ENCODE peak calls at places on chromosomes 4 and X, in six cellular contexts. One of them, this sample, is unnamed.

GRCh38 chr4:55398461-55398860 is 2.7 kb downstream of the TMEM165 start:
- DNase-seq in NCI-H2029: no peak
- DNase-seq in activated naive CD8-positive, alpha-beta T cell treated with anti-CD3 and anti-CD28 coated beads, Interleukin-2, amount 50 U/mL, for 24 hours: no peak
- DNase-seq in activated CD8-positive, alpha-beta memory T cell treated with anti-CD3 and anti-CD28 coated beads, Interleukin-2, amount 50 U/mL, for 48 hours: no peak
- DNase-seq in Calu3: no peak
- DNase-seq in HCT116: no peak
- DNase-seq in this sample: no peak

GRCh38 chrX:38991656-38992558 is 190.6 kb downstream of the MID1IP1 start:
- DNase-seq in HCT116: no peak
- DNase-seq in activated naive CD8-positive, alpha-beta T cell treated with anti-CD3 and anti-CD28 coated beads, Interleukin-2, amount 50 U/mL, for 24 hours: no peak
- DNase-seq in Calu3: no peak
- DNase-seq in NCI-H2029: no peak
- DNase-seq in activated CD8-positive, alpha-beta memory T cell treated with anti-CD3 and anti-CD28 coated beads, Interleukin-2, amount 50 U/mL, for 48 hours: no peak
- DNase-seq in this sample: no peak

GRCh38 chr4:113683143-113683542 is 78.4 kb downstream of the CAMK2D start:
- DNase-seq in NCI-H2029: peak
- DNase-seq in HCT116: no peak
- DNase-seq in activated CD8-positive, alpha-beta memory T cell treated with anti-CD3 and anti-CD28 coated beads, Interleukin-2, amount 50 U/mL, for 48 hours: peak
- DNase-seq in activated naive CD8-positive, alpha-beta T cell treated with anti-CD3 and anti-CD28 coated beads, Interleukin-2, amount 50 U/mL, for 24 hours: peak
- DNase-seq in Calu3: no peak
- DNase-seq in this sample: no peak

GRCh38 chrX:131704136-131704695 is 160.3 kb downstream of the OR13H1 start:
- DNase-seq in HCT116: no peak
- DNase-seq in Calu3: no peak
- DNase-seq in activated naive CD8-positive, alpha-beta T cell treated with anti-CD3 and anti-CD28 coated beads, Interleukin-2, amount 50 U/mL, for 24 hours: no peak
- DNase-seq in activated CD8-positive, alpha-beta memory T cell treated with anti-CD3 and anti-CD28 coated beads, Interleukin-2, amount 50 U/mL, for 48 hours: no peak
- DNase-seq in NCI-H2029: peak
- DNase-seq in this sample: peak

GRCh38 chr4:12987284-12987683 is 496.9 kb downstream of the RAB28 start:
- DNase-seq in Calu3: no peak
- DNase-seq in HCT116: no peak
- DNase-seq in NCI-H2029: no peak
- DNase-seq in activated naive CD8-positive, alpha-beta T cell treated with anti-CD3 and anti-CD28 coated beads, Interleukin-2, amount 50 U/mL, for 24 hours: no peak
- DNase-seq in activated CD8-positive, alpha-beta memory T cell treated with anti-CD3 and anti-CD28 coated beads, Interleukin-2, amount 50 U/mL, for 48 hours: no peak
- DNase-seq in this sample: no peak

GRCh38 chrX:40474205-40474626 is 106.6 kb upstream of the ATP6AP2 start:
- DNase-seq in activated naive CD8-positive, alpha-beta T cell treated with anti-CD3 and anti-CD28 coated beads, Interleukin-2, amount 50 U/mL, for 24 hours: no peak
- DNase-seq in Calu3: peak
- DNase-seq in HCT116: no peak
- DNase-seq in NCI-H2029: no peak
- DNase-seq in activated CD8-positive, alpha-beta memory T cell treated with anti-CD3 and anti-CD28 coated beads, Interleukin-2, amount 50 U/mL, for 48 hours: no peak
- DNase-seq in this sample: no peak

GRCh38 chrX:129984196-129984962 is 1.9 kb downstream of the BCORL1 start:
- DNase-seq in NCI-H2029: no peak
- DNase-seq in HCT116: no peak
- DNase-seq in activated naive CD8-positive, alpha-beta T cell treated with anti-CD3 and anti-CD28 coated beads, Interleukin-2, amount 50 U/mL, for 24 hours: peak
- DNase-seq in activated CD8-positive, alpha-beta memory T cell treated with anti-CD3 and anti-CD28 coated beads, Interleukin-2, amount 50 U/mL, for 48 hours: peak
- DNase-seq in Calu3: peak
- DNase-seq in this sample: no peak

GRCh38 chr4:18398661-18399060 is 377.1 kb upstream of the LCORL start:
- DNase-seq in activated naive CD8-positive, alpha-beta T cell treated with anti-CD3 and anti-CD28 coated beads, Interleukin-2, amount 50 U/mL, for 24 hours: no peak
- DNase-seq in NCI-H2029: no peak
- DNase-seq in Calu3: no peak
- DNase-seq in HCT116: no peak
- DNase-seq in activated CD8-positive, alpha-beta memory T cell treated with anti-CD3 and anti-CD28 coated beads, Interleukin-2, amount 50 U/mL, for 48 hours: no peak
- DNase-seq in this sample: no peak

GRCh38 chr4:155371432-155372043 is 5.2 kb downstream of the MAP9 start:
- DNase-seq in activated CD8-positive, alpha-beta memory T cell treated with anti-CD3 and anti-CD28 coated beads, Interleukin-2, amount 50 U/mL, for 48 hours: no peak
- DNase-seq in NCI-H2029: no peak
- DNase-seq in activated naive CD8-positive, alpha-beta T cell treated with anti-CD3 and anti-CD28 coated beads, Interleukin-2, amount 50 U/mL, for 24 hours: no peak
- DNase-seq in Calu3: no peak
- DNase-seq in HCT116: peak
- DNase-seq in this sample: peak

GRCh38 chr4:184856277-184856609 is 30.5 kb upstream of the ACSL1 start:
- DNase-seq in NCI-H2029: no peak
- DNase-seq in activated naive CD8-positive, alpha-beta T cell treated with anti-CD3 and anti-CD28 coated beads, Interleukin-2, amount 50 U/mL, for 24 hours: no peak
- DNase-seq in Calu3: no peak
- DNase-seq in HCT116: no peak
- DNase-seq in activated CD8-positive, alpha-beta memory T cell treated with anti-CD3 and anti-CD28 coated beads, Interleukin-2, amount 50 U/mL, for 48 hours: no peak
- DNase-seq in this sample: no peak

GRCh38 chr4:107380190-107380589 is 339.8 kb downstream of the PAPSS1 start:
- DNase-seq in Calu3: no peak
- DNase-seq in NCI-H2029: no peak
- DNase-seq in HCT116: no peak
- DNase-seq in activated naive CD8-positive, alpha-beta T cell treated with anti-CD3 and anti-CD28 coated beads, Interleukin-2, amount 50 U/mL, for 24 hours: no peak
- DNase-seq in activated CD8-positive, alpha-beta memory T cell treated with anti-CD3 and anti-CD28 coated beads, Interleukin-2, amount 50 U/mL, for 48 hours: no peak
- DNase-seq in this sample: no peak

GRCh38 chrX:139783959-139784358 is 76.0 kb upstream of the MCF2 start:
- DNase-seq in activated naive CD8-positive, alpha-beta T cell treated with anti-CD3 and anti-CD28 coated beads, Interleukin-2, amount 50 U/mL, for 24 hours: no peak
- DNase-seq in activated CD8-positive, alpha-beta memory T cell treated with anti-CD3 and anti-CD28 coated beads, Interleukin-2, amount 50 U/mL, for 48 hours: no peak
- DNase-seq in HCT116: no peak
- DNase-seq in Calu3: no peak
- DNase-seq in NCI-H2029: no peak
- DNase-seq in this sample: no peak

GRCh38 chr4:187618701-187619278 is 376.8 kb upstream of the ZFP42 start:
- DNase-seq in activated naive CD8-positive, alpha-beta T cell treated with anti-CD3 and anti-CD28 coated beads, Interleukin-2, amount 50 U/mL, for 24 hours: no peak
- DNase-seq in Calu3: no peak
- DNase-seq in activated CD8-positive, alpha-beta memory T cell treated with anti-CD3 and anti-CD28 coated beads, Interleukin-2, amount 50 U/mL, for 48 hours: no peak
- DNase-seq in NCI-H2029: no peak
- DNase-seq in HCT116: no peak
- DNase-seq in this sample: no peak

GRCh38 chr4:17336524-17336941 is 175.4 kb downstream of the QDPR start:
- DNase-seq in HCT116: peak
- DNase-seq in Calu3: peak
- DNase-seq in activated CD8-positive, alpha-beta memory T cell treated with anti-CD3 and anti-CD28 coated beads, Interleukin-2, amount 50 U/mL, for 48 hours: peak
- DNase-seq in NCI-H2029: no peak
- DNase-seq in activated naive CD8-positive, alpha-beta T cell treated with anti-CD3 and anti-CD28 coated beads, Interleukin-2, amount 50 U/mL, for 24 hours: peak
- DNase-seq in this sample: no peak